ENCODE peak calls at places on chromosome 17, in seven cellular contexts. One of them, this sample, is unnamed.

GRCh38 chr17:4938670-4939553 is 934 bp downstream of the SLC25A11 start:
- DNase-seq in fibroblast of pulmonary artery: no peak
- DNase-seq in colonic mucosa: no peak
- DNase-seq in transverse colon: no peak
- DNase-seq in fibroblast of the aortic adventitia: no peak
- DNase-seq in right lobe of liver: no peak
- DNase-seq in fibroblast of lung: no peak
- DNase-seq in this sample: no peak

GRCh38 chr17:78422872-78423588 is 44.6 kb downstream of the PGS1 start:
- DNase-seq in fibroblast of lung: no peak
- DNase-seq in colonic mucosa: no peak
- DNase-seq in right lobe of liver: no peak
- DNase-seq in transverse colon: no peak
- DNase-seq in fibroblast of the aortic adventitia: no peak
- DNase-seq in fibroblast of pulmonary artery: no peak
- DNase-seq in this sample: no peak

GRCh38 chr17:75828741-75829140 is 15.5 kb downstream of the UNC13D start:
- DNase-seq in transverse colon: no peak
- DNase-seq in fibroblast of pulmonary artery: no peak
- DNase-seq in fibroblast of the aortic adventitia: no peak
- DNase-seq in right lobe of liver: no peak
- DNase-seq in colonic mucosa: no peak
- DNase-seq in fibroblast of lung: no peak
- DNase-seq in this sample: no peak

GRCh38 chr17:78110363-78111011 is 18.1 kb downstream of the TMC6 start:
- DNase-seq in fibroblast of pulmonary artery: no peak
- DNase-seq in fibroblast of lung: no peak
- DNase-seq in colonic mucosa: no peak
- DNase-seq in transverse colon: no peak
- DNase-seq in right lobe of liver: peak
- DNase-seq in fibroblast of the aortic adventitia: no peak
- DNase-seq in this sample: no peak

GRCh38 chr17:16617481-16618060 is 36.1 kb downstream of the ZNF624 start:
- DNase-seq in right lobe of liver: no peak
- DNase-seq in transverse colon: no peak
- DNase-seq in colonic mucosa: no peak
- DNase-seq in fibroblast of the aortic adventitia: no peak
- DNase-seq in fibroblast of pulmonary artery: no peak
- DNase-seq in fibroblast of lung: no peak
- DNase-seq in this sample: no peak

GRCh38 chr17:76447931-76448652 is 4.9 kb downstream of the UBE2O start:
- DNase-seq in fibroblast of the aortic adventitia: peak
- DNase-seq in colonic mucosa: no peak
- DNase-seq in transverse colon: no peak
- DNase-seq in right lobe of liver: no peak
- DNase-seq in fibroblast of pulmonary artery: no peak
- DNase-seq in fibroblast of lung: no peak
- DNase-seq in this sample: peak

GRCh38 chr17:77100009-77100408 is 40.8 kb upstream of the SEC14L1 start:
- DNase-seq in fibroblast of lung: no peak
- DNase-seq in colonic mucosa: peak
- DNase-seq in fibroblast of pulmonary artery: no peak
- DNase-seq in transverse colon: peak
- DNase-seq in fibroblast of the aortic adventitia: no peak
- DNase-seq in right lobe of liver: peak
- DNase-seq in this sample: no peak

GRCh38 chr17:64154321-64155089 is 24.6 kb upstream of the ERN1 start:
- DNase-seq in colonic mucosa: no peak
- DNase-seq in fibroblast of the aortic adventitia: no peak
- DNase-seq in transverse colon: no peak
- DNase-seq in fibroblast of pulmonary artery: no peak
- DNase-seq in fibroblast of lung: no peak
- DNase-seq in right lobe of liver: no peak
- DNase-seq in this sample: no peak

GRCh38 chr17:50062323-50063243 is 6.7 kb downstream of the ITGA3 start:
- DNase-seq in fibroblast of the aortic adventitia: peak
- DNase-seq in fibroblast of lung: peak
- DNase-seq in right lobe of liver: peak
- DNase-seq in colonic mucosa: peak
- DNase-seq in transverse colon: peak
- DNase-seq in fibroblast of pulmonary artery: peak
- DNase-seq in this sample: peak

GRCh38 chr17:29555840-29556239 is 11.0 kb downstream of the ABHD15 start:
- DNase-seq in colonic mucosa: no peak
- DNase-seq in transverse colon: no peak
- DNase-seq in fibroblast of pulmonary artery: no peak
- DNase-seq in right lobe of liver: no peak
- DNase-seq in fibroblast of lung: no peak
- DNase-seq in fibroblast of the aortic adventitia: no peak
- DNase-seq in this sample: no peak

GRCh38 chr17:56424543-56425044 is 168.9 kb upstream of the NOG start:
- DNase-seq in fibroblast of pulmonary artery: no peak
- DNase-seq in colonic mucosa: no peak
- DNase-seq in transverse colon: no peak
- DNase-seq in right lobe of liver: no peak
- DNase-seq in fibroblast of lung: no peak
- DNase-seq in fibroblast of the aortic adventitia: no peak
- DNase-seq in this sample: no peak
- TF ChIP-seq CTCF in fibroblast of pulmonary artery: no peak
- TF ChIP-seq CTCF in colonic mucosa: no peak
- TF ChIP-seq CTCF in transverse colon: no peak
- TF ChIP-seq CTCF in right lobe of liver: no peak
- TF ChIP-seq CTCF in fibroblast of lung: no peak
- TF ChIP-seq CTCF in fibroblast of the aortic adventitia: no peak
- TF ChIP-seq CTCF in this sample: no peak

DNA sequence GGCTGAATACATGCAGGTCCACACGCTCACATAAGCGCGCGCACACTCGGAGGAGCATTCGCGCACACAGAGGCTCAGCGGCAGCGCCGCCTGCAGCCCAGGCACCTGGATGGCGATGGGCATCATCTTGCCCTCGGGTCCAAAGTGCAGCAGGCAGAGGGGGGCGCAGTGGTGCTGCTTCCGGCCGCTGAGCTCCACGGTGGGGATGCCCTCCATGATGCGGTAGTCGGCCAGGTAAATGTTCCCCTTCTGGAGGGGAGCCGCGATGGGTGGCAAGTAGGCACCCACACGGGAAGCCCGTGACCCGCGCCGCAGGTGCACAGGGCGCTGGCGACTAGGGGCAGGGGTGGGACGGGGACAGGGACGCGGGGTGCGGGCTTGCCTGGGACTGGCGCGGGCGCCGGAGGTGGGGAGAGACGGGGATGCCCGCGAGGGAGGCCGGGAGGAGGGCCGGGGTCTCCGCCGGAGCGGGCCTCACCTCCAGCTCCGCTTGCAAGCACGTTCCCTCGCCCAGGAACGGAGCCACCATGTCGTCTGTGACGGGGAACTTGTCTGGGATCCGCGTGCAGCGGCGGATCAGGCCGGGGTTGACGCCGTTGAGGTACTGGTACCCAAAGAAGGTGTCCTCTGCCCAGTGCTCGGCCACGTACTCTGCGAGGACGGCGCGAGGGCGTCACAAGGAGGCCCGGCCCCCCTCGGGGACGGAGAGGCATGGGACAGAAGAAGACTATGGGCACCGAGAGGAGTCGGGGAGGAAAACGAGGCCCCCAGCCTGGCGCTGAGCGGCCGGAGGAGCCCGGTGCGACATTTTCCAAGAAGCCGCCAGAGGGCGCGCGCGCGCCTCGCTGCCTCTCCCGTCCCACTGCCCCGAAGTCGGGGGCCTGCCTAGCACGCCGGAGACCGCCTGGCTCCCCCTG is 8.0 kb downstream of the ALOX12B start:
- DNase-seq in fibroblast of pulmonary artery: peak
- DNase-seq in transverse colon: peak
- DNase-seq in right lobe of liver: peak
- DNase-seq in fibroblast of the aortic adventitia: peak
- DNase-seq in colonic mucosa: peak
- DNase-seq in fibroblast of lung: peak
- DNase-seq in this sample: peak
- H3K4me3 ChIP-seq in fibroblast of pulmonary artery: peak
- H3K4me3 ChIP-seq in transverse colon: peak
- H3K4me3 ChIP-seq in right lobe of liver: peak
- H3K4me3 ChIP-seq in fibroblast of the aortic adventitia: peak
- H3K4me3 ChIP-seq in colonic mucosa: peak
- H3K4me3 ChIP-seq in fibroblast of lung: peak
- H3K4me3 ChIP-seq in this sample: peak

DNA sequence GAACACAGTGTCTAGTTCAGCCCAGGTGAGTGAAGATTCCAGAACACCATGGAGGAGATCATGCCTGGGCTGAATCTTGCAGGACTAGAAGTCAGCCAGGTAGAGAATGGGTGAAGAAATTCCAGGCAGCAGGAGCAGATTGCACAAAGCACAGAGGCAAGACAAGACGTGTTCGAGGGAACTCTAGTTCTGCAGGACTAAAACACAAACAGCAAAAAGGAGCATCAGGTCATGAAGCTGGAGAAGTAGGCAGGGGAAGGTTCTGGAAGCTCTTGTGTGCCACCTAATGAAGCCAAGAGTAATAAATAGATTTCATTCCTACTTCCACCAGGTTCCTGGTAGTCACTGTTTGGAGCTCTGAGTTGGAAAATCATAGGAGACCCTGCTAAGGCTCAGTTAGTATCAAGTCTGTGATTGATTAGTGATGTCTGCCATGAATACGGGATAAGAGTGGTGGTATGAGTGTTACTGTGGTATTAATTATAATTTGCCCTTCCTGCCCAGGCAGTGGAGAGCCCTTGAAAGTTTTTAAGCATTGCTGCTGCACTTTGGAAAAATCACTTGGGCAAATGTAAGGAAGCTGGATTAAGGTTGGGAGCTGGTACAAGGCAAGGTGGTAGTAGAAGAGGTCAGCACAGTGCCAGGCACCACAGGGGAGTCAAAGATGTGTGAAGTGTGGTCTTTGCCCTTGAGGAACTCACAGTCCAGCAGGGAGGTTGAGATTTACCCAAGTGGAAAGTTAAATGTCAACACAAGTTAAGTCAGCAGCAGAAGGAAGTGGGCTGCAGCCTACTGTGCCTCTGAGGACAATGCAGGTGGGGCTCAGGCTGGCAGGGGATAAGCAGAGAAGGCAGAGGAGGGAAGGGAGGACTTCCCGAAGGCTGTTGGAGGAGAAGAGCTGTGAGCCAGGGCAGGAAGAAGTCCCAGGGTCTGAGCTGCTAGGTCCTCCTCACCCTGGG is 13.5 kb upstream of the FOXN1 start:
- DNase-seq in transverse colon: no peak
- DNase-seq in fibroblast of pulmonary artery: peak
- DNase-seq in colonic mucosa: no peak
- DNase-seq in fibroblast of the aortic adventitia: no peak
- DNase-seq in right lobe of liver: no peak
- DNase-seq in fibroblast of lung: peak
- DNase-seq in this sample: no peak
- TF ChIP-seq CTCF in transverse colon: no peak
- TF ChIP-seq CTCF in fibroblast of pulmonary artery: no peak
- TF ChIP-seq CTCF in colonic mucosa: no peak
- TF ChIP-seq CTCF in fibroblast of the aortic adventitia: no peak
- TF ChIP-seq CTCF in right lobe of liver: no peak
- TF ChIP-seq CTCF in fibroblast of lung: no peak
- TF ChIP-seq CTCF in this sample: no peak

DNA sequence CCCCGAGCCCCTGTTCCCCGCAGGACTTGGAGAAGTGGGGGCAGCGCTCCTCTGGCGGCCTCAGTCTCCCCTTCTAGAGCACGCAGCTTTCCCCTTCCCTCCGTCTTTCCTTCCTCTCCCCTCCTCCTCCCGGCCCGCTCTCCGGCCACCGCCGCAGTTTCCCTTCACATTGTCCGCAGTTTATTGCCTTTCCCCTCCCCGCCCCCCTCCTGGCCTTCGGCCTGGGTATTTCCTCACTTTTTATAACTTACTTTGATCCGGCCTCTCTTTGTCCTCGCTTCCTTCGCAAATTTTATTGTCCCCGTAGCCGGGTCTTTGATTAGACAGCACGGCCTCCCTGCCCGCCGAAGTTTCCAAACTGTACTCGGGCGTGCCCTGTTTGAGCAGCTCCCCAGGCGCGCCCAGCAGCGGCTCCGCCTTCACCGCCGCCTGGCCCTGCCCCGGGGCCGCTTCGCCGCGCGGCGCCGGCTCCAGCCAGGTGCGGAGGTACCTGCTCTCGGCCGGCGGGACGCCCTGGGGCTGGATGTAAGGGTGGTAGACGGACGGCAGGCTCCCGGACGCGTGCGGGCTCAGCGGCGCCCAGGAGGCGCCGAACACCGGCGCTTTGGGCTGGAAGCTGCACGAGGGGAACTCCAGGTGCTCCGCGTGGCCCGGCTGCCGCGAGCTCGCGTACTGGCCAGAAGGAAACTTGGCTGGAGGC is 506 bp downstream of the HOXB9 start:
- DNase-seq in transverse colon: peak
- DNase-seq in fibroblast of lung: no peak
- DNase-seq in right lobe of liver: no peak
- DNase-seq in fibroblast of pulmonary artery: no peak
- DNase-seq in fibroblast of the aortic adventitia: no peak
- DNase-seq in colonic mucosa: peak
- DNase-seq in this sample: no peak
- H3K4me3 ChIP-seq in transverse colon: peak
- H3K4me3 ChIP-seq in fibroblast of lung: peak
- H3K4me3 ChIP-seq in right lobe of liver: peak
- H3K4me3 ChIP-seq in fibroblast of pulmonary artery: no peak
- H3K4me3 ChIP-seq in fibroblast of the aortic adventitia: peak
- H3K4me3 ChIP-seq in colonic mucosa: peak
- H3K4me3 ChIP-seq in this sample: peak

DNA sequence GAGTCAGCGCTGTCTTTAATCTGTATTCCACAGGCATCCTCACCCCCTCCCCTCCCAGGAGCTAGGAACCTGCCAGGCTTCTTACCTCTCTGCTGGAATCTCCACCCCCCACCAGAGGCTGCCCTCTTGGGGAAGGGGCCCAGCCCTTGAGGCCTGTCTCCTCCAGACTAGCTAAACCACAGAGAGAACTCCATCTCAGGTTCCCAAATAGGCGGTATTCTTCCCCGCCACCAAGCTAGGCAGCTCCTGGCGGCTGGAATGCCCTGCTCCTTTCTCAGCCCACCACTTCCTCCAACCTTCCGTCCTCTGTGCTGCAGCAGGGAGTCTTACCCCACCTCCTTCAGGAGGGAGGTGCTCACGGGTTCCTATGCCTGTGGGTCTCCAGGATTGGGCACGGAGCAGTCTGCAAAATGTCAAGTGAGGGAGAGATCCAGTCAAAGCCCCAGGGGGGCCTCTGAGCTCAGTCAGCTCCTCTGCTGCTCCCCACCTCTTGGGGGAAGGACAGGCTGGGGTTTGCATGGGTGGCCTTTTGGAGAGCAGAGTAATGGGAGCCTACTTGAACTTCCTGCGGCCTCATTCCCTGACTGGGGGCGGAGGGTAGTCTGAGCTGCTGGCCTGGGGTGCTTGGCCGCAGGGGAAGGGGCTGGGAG is 55.7 kb downstream of the SREBF1 start:
- DNase-seq in fibroblast of the aortic adventitia: peak
- DNase-seq in fibroblast of pulmonary artery: peak
- DNase-seq in transverse colon: peak
- DNase-seq in right lobe of liver: no peak
- DNase-seq in fibroblast of lung: peak
- DNase-seq in colonic mucosa: peak
- DNase-seq in this sample: no peak
- TF ChIP-seq CTCF in fibroblast of the aortic adventitia: peak
- TF ChIP-seq CTCF in fibroblast of pulmonary artery: peak
- TF ChIP-seq CTCF in transverse colon: peak
- TF ChIP-seq CTCF in right lobe of liver: no peak
- TF ChIP-seq CTCF in fibroblast of lung: no peak
- TF ChIP-seq CTCF in colonic mucosa: no peak
- TF ChIP-seq CTCF in this sample: peak

This sample was measured in AG10803.